ENCODE peak calls at places on chromosomes 16 and 17, in eight cellular contexts. One of them, this sample, is unnamed. For H3K4me1, the result is how much of the 10 kb centered on the place peaks cover.

GRCh38 chr16:29662729-29663019 is 373 bp upstream of the SPN start:
- DNase-seq in uterus: no peak
- DNase-seq in neural progenitor cell: no peak
- DNase-seq in gastrocnemius medialis: no peak
- DNase-seq in lung: no peak
- DNase-seq in aorta: no peak
- DNase-seq in pancreas: no peak
- DNase-seq in GM23248: no peak
- DNase-seq in this sample: no peak

GRCh38 chr16:4679854-4680636 is 13.3 kb upstream of the NUDT16L1 start:
- DNase-seq in lung: peak
- DNase-seq in gastrocnemius medialis: no peak
- DNase-seq in GM23248: peak
- DNase-seq in neural progenitor cell: no peak
- DNase-seq in uterus: peak
- DNase-seq in pancreas: peak
- DNase-seq in aorta: peak
- DNase-seq in this sample: no peak

GRCh38 chr17:51427259-51428255 is 167.2 kb downstream of the UTP18 start:
- DNase-seq in GM23248: no peak
- DNase-seq in neural progenitor cell: no peak
- DNase-seq in pancreas: no peak
- DNase-seq in aorta: no peak
- DNase-seq in lung: no peak
- DNase-seq in gastrocnemius medialis: no peak
- DNase-seq in uterus: no peak
- DNase-seq in this sample: no peak

GRCh38 chr17:40219073-40219860 is at the start of gene WIPF2:
- DNase-seq in lung: peak
- DNase-seq in pancreas: peak
- DNase-seq in aorta: peak
- DNase-seq in neural progenitor cell: peak
- DNase-seq in GM23248: peak
- DNase-seq in uterus: peak
- DNase-seq in gastrocnemius medialis: peak
- DNase-seq in this sample: peak

GRCh38 chr16:17377360-17378324 is 93.1 kb downstream of the XYLT1 start:
- DNase-seq in pancreas: no peak
- DNase-seq in aorta: no peak
- DNase-seq in gastrocnemius medialis: no peak
- DNase-seq in GM23248: peak
- DNase-seq in lung: no peak
- DNase-seq in neural progenitor cell: peak
- DNase-seq in uterus: peak
- DNase-seq in this sample: no peak

GRCh38 chr16:22284637-22285515 is 12.3 kb upstream of the POLR3E start:
- DNase-seq in gastrocnemius medialis: no peak
- DNase-seq in pancreas: no peak
- DNase-seq in lung: no peak
- DNase-seq in neural progenitor cell: no peak
- DNase-seq in uterus: no peak
- DNase-seq in GM23248: peak
- DNase-seq in aorta: peak
- DNase-seq in this sample: peak

GRCh38 chr16:21208831-21209230 is 2.5 kb downstream of the ZP2 start:
- DNase-seq in GM23248: no peak
- DNase-seq in aorta: no peak
- DNase-seq in uterus: no peak
- DNase-seq in lung: no peak
- DNase-seq in gastrocnemius medialis: no peak
- DNase-seq in neural progenitor cell: no peak
- DNase-seq in pancreas: no peak
- DNase-seq in this sample: no peak

GRCh38 chr17:31916496-31917064 is 15.1 kb upstream of the UTP6 start:
- DNase-seq in lung: no peak
- DNase-seq in GM23248: no peak
- DNase-seq in neural progenitor cell: no peak
- DNase-seq in uterus: no peak
- DNase-seq in pancreas: no peak
- DNase-seq in gastrocnemius medialis: no peak
- DNase-seq in aorta: no peak
- DNase-seq in this sample: no peak

GRCh38 chr17:55295411-55296170 is 30.8 kb downstream of the HLF start:
- DNase-seq in uterus: peak
- DNase-seq in GM23248: peak
- DNase-seq in neural progenitor cell: peak
- DNase-seq in lung: no peak
- DNase-seq in pancreas: peak
- DNase-seq in aorta: no peak
- DNase-seq in gastrocnemius medialis: peak
- DNase-seq in this sample: peak

GRCh38 chr16:5820472-5820871 is 722.9 kb upstream of the EEF2KMT start:
- DNase-seq in uterus: no peak
- DNase-seq in neural progenitor cell: no peak
- DNase-seq in GM23248: no peak
- DNase-seq in gastrocnemius medialis: no peak
- DNase-seq in pancreas: no peak
- DNase-seq in lung: no peak
- DNase-seq in aorta: no peak
- DNase-seq in this sample: no peak

GRCh38 chr17:46873941-46874645 is 22.7 kb downstream of the WNT9B start:
- DNase-seq in gastrocnemius medialis: no peak
- DNase-seq in aorta: no peak
- DNase-seq in uterus: no peak
- DNase-seq in pancreas: no peak
- DNase-seq in neural progenitor cell: no peak
- DNase-seq in GM23248: no peak
- DNase-seq in lung: no peak
- DNase-seq in this sample: no peak

GRCh38 chr17:3905017-3905486 is 11.2 kb downstream of the P2RX1 start:
- DNase-seq in lung: no peak
- DNase-seq in neural progenitor cell: no peak
- DNase-seq in gastrocnemius medialis: no peak
- DNase-seq in uterus: no peak
- DNase-seq in GM23248: no peak
- DNase-seq in aorta: no peak
- DNase-seq in pancreas: peak
- DNase-seq in this sample: no peak

GRCh38 chr16:71537643-71538042 is 11.4 kb downstream of the CHST4 start:
- DNase-seq in GM23248: peak
- DNase-seq in aorta: no peak
- DNase-seq in uterus: no peak
- DNase-seq in neural progenitor cell: peak
- DNase-seq in pancreas: no peak
- DNase-seq in lung: peak
- DNase-seq in gastrocnemius medialis: no peak
- DNase-seq in this sample: peak

GRCh38 chr17:79888811-79889634 is 49.8 kb upstream of the CBX4 start:
- DNase-seq in neural progenitor cell: no peak
- DNase-seq in lung: no peak
- DNase-seq in aorta: peak
- DNase-seq in pancreas: no peak
- DNase-seq in uterus: no peak
- DNase-seq in GM23248: no peak
- DNase-seq in gastrocnemius medialis: no peak
- DNase-seq in this sample: no peak

GRCh38 chr17:76586741-76587487 is 1.3 kb upstream of the ST6GALNAC2 start:
- DNase-seq in lung: no peak
- DNase-seq in uterus: no peak
- DNase-seq in neural progenitor cell: peak
- DNase-seq in GM23248: no peak
- DNase-seq in pancreas: no peak
- DNase-seq in aorta: peak
- DNase-seq in gastrocnemius medialis: no peak
- DNase-seq in this sample: no peak

GRCh38 chr17:33284022-33284421 is 9.1 kb downstream of the ASIC2 start:
- DNase-seq in pancreas: peak
- DNase-seq in uterus: no peak
- DNase-seq in aorta: no peak
- DNase-seq in neural progenitor cell: no peak
- DNase-seq in GM23248: peak
- DNase-seq in gastrocnemius medialis: no peak
- DNase-seq in lung: no peak
- DNase-seq in this sample: peak

GRCh38 chr16:73056911-73057310 is 9.0 kb upstream of the ZFHX3 start:
- DNase-seq in lung: no peak
- DNase-seq in gastrocnemius medialis: no peak
- DNase-seq in pancreas: no peak
- DNase-seq in uterus: no peak
- DNase-seq in neural progenitor cell: no peak
- DNase-seq in GM23248: no peak
- DNase-seq in aorta: no peak
- DNase-seq in this sample: no peak

GRCh38 chr17:37770631-37771518 is 26.0 kb upstream of the HNF1B start:
- DNase-seq in lung: peak
- DNase-seq in uterus: no peak
- DNase-seq in GM23248: peak
- DNase-seq in aorta: no peak
- DNase-seq in neural progenitor cell: peak
- DNase-seq in pancreas: peak
- DNase-seq in gastrocnemius medialis: no peak
- DNase-seq in this sample: peak

DNA sequence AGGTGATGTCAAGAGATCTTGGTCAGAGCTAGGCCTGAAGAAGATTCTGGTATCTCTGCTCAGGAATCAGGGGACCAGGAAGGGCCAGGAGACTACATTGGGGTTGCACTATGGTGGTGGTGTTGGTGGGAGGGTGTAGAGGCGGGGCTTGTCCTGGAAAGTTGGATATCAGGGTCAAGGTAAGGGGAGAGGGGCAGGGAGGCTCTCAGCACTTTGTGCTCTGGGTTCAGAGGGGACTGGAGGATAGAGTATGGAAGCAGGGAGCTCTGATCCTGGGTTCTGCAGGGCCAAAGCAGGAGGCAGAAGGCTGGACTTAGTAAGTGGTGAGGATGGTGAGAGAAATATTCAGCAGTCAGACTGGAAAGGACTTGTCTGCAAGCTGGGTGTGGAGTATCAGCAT is 3.0 kb downstream of the NOL3 start:
- DNase-seq in gastrocnemius medialis: no peak
- DNase-seq in pancreas: no peak
- DNase-seq in lung: no peak
- DNase-seq in uterus: no peak
- DNase-seq in neural progenitor cell: no peak
- DNase-seq in aorta: no peak
- DNase-seq in GM23248: no peak
- DNase-seq in this sample: no peak
- H3K4me3 ChIP-seq in gastrocnemius medialis: peak
- H3K4me3 ChIP-seq in pancreas: peak
- H3K4me3 ChIP-seq in lung: no peak
- H3K4me3 ChIP-seq in uterus: peak
- H3K4me3 ChIP-seq in neural progenitor cell: peak
- H3K4me3 ChIP-seq in aorta: peak
- H3K4me3 ChIP-seq in GM23248: peak
- H3K4me3 ChIP-seq in this sample: peak

DNA sequence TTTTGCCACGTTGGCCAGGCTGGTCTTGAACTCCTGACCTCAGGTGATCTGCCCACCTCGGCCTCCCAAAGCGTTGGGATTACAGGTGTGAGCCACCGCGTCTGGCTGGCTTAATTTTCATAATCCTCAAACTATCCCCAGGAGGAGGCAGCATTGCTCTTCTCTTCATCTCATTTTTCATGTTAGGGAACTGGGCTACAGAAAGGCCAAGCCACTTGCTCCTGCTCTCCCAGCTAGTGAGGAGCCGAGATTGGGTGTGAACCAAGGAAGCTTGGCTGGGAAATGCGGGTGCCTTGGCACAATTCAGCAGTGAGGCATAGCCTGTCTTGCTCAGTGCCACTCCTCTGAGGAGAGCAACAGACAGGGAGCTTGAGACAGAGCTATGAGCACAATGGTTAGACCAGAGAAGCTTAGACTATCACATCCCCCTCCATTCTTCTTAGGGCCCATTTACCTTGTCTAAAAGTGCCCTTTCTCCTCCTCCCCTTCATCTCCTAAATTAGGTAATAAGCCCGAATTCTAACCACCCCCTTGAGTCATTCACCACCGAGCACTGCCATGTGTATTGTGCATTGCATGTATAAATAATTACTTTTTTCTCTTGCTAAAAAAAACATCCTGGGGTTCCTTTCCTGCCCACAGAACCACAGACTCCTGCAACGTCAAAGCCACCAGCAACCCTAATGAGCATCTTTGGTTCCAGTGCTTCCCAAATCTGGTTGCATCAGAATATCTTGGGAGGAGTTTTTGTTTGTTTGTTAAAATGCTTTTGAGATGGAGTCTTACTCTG is 20.0 kb upstream of the KIF19 start:
- DNase-seq in gastrocnemius medialis: no peak
- DNase-seq in uterus: no peak
- DNase-seq in aorta: no peak
- DNase-seq in lung: no peak
- DNase-seq in pancreas: no peak
- DNase-seq in neural progenitor cell: peak
- DNase-seq in GM23248: peak
- DNase-seq in this sample: no peak
- H3K4me1 ChIP-seq in gastrocnemius medialis: under half
- H3K4me1 ChIP-seq in uterus: under half
- H3K4me1 ChIP-seq in aorta: under half
- H3K4me1 ChIP-seq in lung: under half
- H3K4me1 ChIP-seq in pancreas: under half
- H3K4me1 ChIP-seq in neural progenitor cell: under half
- H3K4me1 ChIP-seq in GM23248: under half
- H3K4me1 ChIP-seq in this sample: under half

DNA sequence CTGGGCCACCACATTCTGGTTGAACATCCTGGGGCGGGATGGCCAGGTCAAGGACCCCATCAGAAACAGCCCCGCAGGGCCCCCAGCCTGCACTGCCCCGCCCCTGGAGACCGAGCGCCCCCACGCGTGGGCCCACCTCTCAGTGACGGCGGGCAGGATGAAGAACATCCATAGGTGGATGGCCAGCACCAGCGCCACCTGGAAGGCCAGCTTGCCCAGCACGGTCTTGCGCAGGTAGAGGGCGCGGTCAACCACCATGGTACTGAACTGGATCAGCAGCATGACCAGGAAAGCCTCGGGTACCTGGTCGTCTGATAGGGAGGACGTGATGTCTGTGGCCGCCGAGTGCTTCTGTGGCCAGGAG is 13.6 kb downstream of the CTU2 start:
- DNase-seq in GM23248: no peak
- DNase-seq in gastrocnemius medialis: no peak
- DNase-seq in aorta: no peak
- DNase-seq in uterus: no peak
- DNase-seq in lung: no peak
- DNase-seq in pancreas: no peak
- DNase-seq in neural progenitor cell: no peak
- DNase-seq in this sample: no peak
- H3K4me3 ChIP-seq in GM23248: no peak
- H3K4me3 ChIP-seq in gastrocnemius medialis: no peak
- H3K4me3 ChIP-seq in aorta: no peak
- H3K4me3 ChIP-seq in uterus: no peak
- H3K4me3 ChIP-seq in lung: no peak
- H3K4me3 ChIP-seq in pancreas: no peak
- H3K4me3 ChIP-seq in neural progenitor cell: no peak
- H3K4me3 ChIP-seq in this sample: no peak

DNA sequence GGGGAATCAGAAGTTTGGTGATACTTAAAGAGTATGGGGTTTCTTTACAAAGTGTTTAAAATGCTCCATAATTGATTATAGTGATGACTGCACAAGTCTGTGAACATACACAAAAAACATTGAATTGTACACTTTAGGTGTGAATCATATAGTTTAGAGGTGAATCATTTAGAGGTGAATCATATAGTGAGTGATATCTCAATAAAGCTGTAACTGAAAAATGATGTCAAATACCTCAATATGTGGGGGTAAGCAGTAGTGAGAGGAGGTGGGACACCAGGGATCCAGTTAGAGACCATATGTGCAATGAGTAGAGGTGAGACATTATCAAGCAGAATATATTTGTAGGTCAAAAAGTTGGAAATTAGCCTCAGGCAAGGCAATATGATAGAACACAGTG is 264.5 kb downstream of the PMP22 start:
- DNase-seq in gastrocnemius medialis: no peak
- DNase-seq in aorta: no peak
- DNase-seq in neural progenitor cell: no peak
- DNase-seq in GM23248: no peak
- DNase-seq in lung: no peak
- DNase-seq in pancreas: no peak
- DNase-seq in uterus: no peak
- DNase-seq in this sample: no peak
- H3K4me1 ChIP-seq in gastrocnemius medialis: under half
- H3K4me1 ChIP-seq in aorta: under half
- H3K4me1 ChIP-seq in neural progenitor cell: under half
- H3K4me1 ChIP-seq in GM23248: under half
- H3K4me1 ChIP-seq in lung: under half
- H3K4me1 ChIP-seq in pancreas: under half
- H3K4me1 ChIP-seq in uterus: under half
- H3K4me1 ChIP-seq in this sample: under half

This sample was measured in adipocyte.